ENCODE peak calls at places on chromosome 7, in six cellular contexts. X, O, L, D, G and Y are unnamed samples.
A peak's percentile ranks its signal among the peaks of the same experiment; 100 is the strongest.

GRCh38 chr7:15801565-15801964 is 115.1 kb upstream of the MEOX2 start:
- DNase-seq in X (no peak), O (no peak), L (no peak), D (no peak), G (no peak), Y (no peak)

GRCh38 chr7:44186736-44187135 is 2.5 kb downstream of the GCK start:
- DNase-seq in X (no peak), O (no peak), L (no peak), D (no peak), G (no peak), Y (peak; percentile 6)

GRCh38 chr7:66921918-66922486 is 977 bp downstream of the TMEM248 start:
- DNase-seq in X (peak; percentile 30), O (peak; percentile 9), L (peak; percentile 17), D (peak; percentile 33), G (peak; percentile 48), Y (peak; percentile 61)

GRCh38 chr7:98957766-98958165 is 79.4 kb downstream of the TRRAP start:
- DNase-seq in X (no peak), O (no peak), L (no peak), D (no peak), G (no peak), Y (no peak)

GRCh38 chr7:38368191-38368605 is 94.8 kb upstream of the TARP start:
- DNase-seq in X (peak; percentile 77), O (peak; percentile 63), L (peak; percentile 70), D (peak; percentile 67), G (peak; percentile 44), Y (peak; percentile 78)

GRCh38 chr7:124457841-124458240 is 307.8 kb downstream of the GPR37 start:
- DNase-seq in X (no peak), O (no peak), L (no peak), D (no peak), G (no peak), Y (no peak)

GRCh38 chr7:22150221-22150620 is 204.5 kb upstream of the CDCA7L start:
- DNase-seq in X (no peak), O (no peak), L (no peak), D (no peak), G (no peak), Y (no peak)

GRCh38 chr7:129640400-129640799 is 28.9 kb downstream of the NRF1 start:
- DNase-seq in X (no peak), O (no peak), L (no peak), D (no peak), G (no peak), Y (no peak)

GRCh38 chr7:33904680-33905388 is 505 bp upstream of the BMPER start:
- DNase-seq in X (no peak), O (no peak), L (no peak), D (peak; percentile 33), G (no peak), Y (peak; percentile 56)

GRCh38 chr7:13276977-13277376 is 589.5 kb downstream of the ARL4A start:
- DNase-seq in X (no peak), O (no peak), L (no peak), D (no peak), G (no peak), Y (no peak)

GRCh38 chr7:901388-902154 is 25.2 kb downstream of the GET4 start:
- DNase-seq in X (peak; percentile 30), O (no peak), L (peak; percentile 36), D (peak; percentile 87), G (peak; percentile 74), Y (peak; percentile 71)

GRCh38 chr7:20786779-20787651 is at the start of gene SP8:
- DNase-seq in X (no peak), O (no peak), L (no peak), D (peak; percentile 47), G (no peak), Y (no peak)

GRCh38 chr7:36277247-36277542 is 112.5 kb upstream of the ANLN start:
- DNase-seq in X (no peak), O (no peak), L (no peak), D (no peak), G (no peak), Y (no peak)

GRCh38 chr7:44058759-44059218 is 6.6 kb downstream of the PGAM2 start:
- DNase-seq in X (no peak), O (no peak), L (no peak), D (no peak), G (no peak), Y (no peak)

GRCh38 chr7:93890041-93890463 is 501 bp downstream of the TFPI2 start:
- DNase-seq in X (no peak), O (no peak), L (no peak), D (peak; percentile 25), G (no peak), Y (no peak)

GRCh38 chr7:138001529-138002095 is at the start of gene CREB3L2:
- DNase-seq in X (peak; percentile 75), O (peak; percentile 47), L (peak; percentile 45), D (no peak), G (peak; percentile 28), Y (peak; percentile 82)

GRCh38 chr7:90759752-90760151 is 163.6 kb downstream of the CDK14 start:
- DNase-seq in X (no peak), O (no peak), L (no peak), D (no peak), G (no peak), Y (no peak)

GRCh38 chr7:159064121-159064815 is 80.4 kb downstream of the VIPR2 start:
- DNase-seq in X (no peak), O (no peak), L (no peak), D (no peak), G (no peak), Y (no peak)